ENCODE peak calls at places on chromosome 17, in six cellular contexts. F, D, G, N, A and V are unnamed samples.

GRCh38 chr17:78644259-78644658 is 67.1 kb upstream of the DNAH17 start:
- DNase-seq in F (no peak), D (no peak), G (no peak), N (no peak), A (no peak), V (peak)

GRCh38 chr17:49691086-49691676 is 13.3 kb upstream of the SPOP start:
- DNase-seq in F (no peak), D (peak), G (no peak), N (no peak), A (no peak), V (no peak)

GRCh38 chr17:4986951-4987766 is at the start of gene CAMTA2:
- DNase-seq in F (peak), D (peak), G (peak), N (no peak), A (peak), V (peak)

GRCh38 chr17:55495239-55495638 is 16.0 kb downstream of the SMIM36 start:
- DNase-seq in F (no peak), D (no peak), G (no peak), N (no peak), A (no peak), V (no peak)

GRCh38 chr17:77318491-77319210 is 177.9 kb downstream of the SEC14L1 start:
- DNase-seq in F (peak), D (no peak), G (no peak), N (no peak), A (no peak), V (no peak)

GRCh38 chr17:60145006-60145935 is 4.5 kb upstream of the CA4 start:
- DNase-seq in F (peak), D (no peak), G (no peak), N (no peak), A (no peak), V (peak)

GRCh38 chr17:57567278-57567677 is 177.8 kb downstream of the CCDC182 start:
- DNase-seq in F (no peak), D (no peak), G (no peak), N (no peak), A (no peak), V (no peak)

GRCh38 chr17:48261297-48261880 is 153.8 kb downstream of the SNX11 start:
- DNase-seq in F (peak), D (peak), G (peak), N (no peak), A (peak), V (peak)

GRCh38 chr17:81046770-81047359 is 11.9 kb downstream of the BAIAP2 start:
- DNase-seq in F (no peak), D (no peak), G (no peak), N (no peak), A (no peak), V (no peak)

GRCh38 chr17:64084086-64084939 is 45.6 kb downstream of the ERN1 start:
- DNase-seq in F (peak), D (no peak), G (peak), N (no peak), A (no peak), V (no peak)

GRCh38 chr17:77736721-77737120 is 221.8 kb upstream of the TNRC6C start:
- DNase-seq in F (peak), D (no peak), G (no peak), N (no peak), A (no peak), V (peak)

GRCh38 chr17:8103549-8103948 is 14.8 kb downstream of the ALOXE3 start:
- DNase-seq in F (no peak), D (no peak), G (no peak), N (no peak), A (no peak), V (no peak)

GRCh38 chr17:6482105-6482455 is 37.8 kb downstream of the PIMREG start:
- DNase-seq in F (no peak), D (no peak), G (no peak), N (no peak), A (no peak), V (no peak)

GRCh38 chr17:15157051-15157450 is 108.1 kb downstream of the PMP22 start:
- DNase-seq in F (no peak), D (peak), G (no peak), N (peak), A (no peak), V (no peak)

GRCh38 chr17:57009737-57010445 is 32.0 kb downstream of the SCPEP1 start:
- DNase-seq in F (peak), D (peak), G (peak), N (peak), A (peak), V (peak)

GRCh38 chr17:81583589-81584337 is 31.6 kb upstream of the FAAP100 start:
- DNase-seq in F (no peak), D (no peak), G (no peak), N (no peak), A (no peak), V (no peak)

GRCh38 chr17:31329221-31329620 is 7.8 kb upstream of the EVI2A start:
- DNase-seq in F (no peak), D (no peak), G (no peak), N (no peak), A (no peak), V (no peak)

GRCh38 chr17:27456681-27457404 is 595 bp downstream of the KSR1 start:
- DNase-seq in F (peak), D (peak), G (no peak), N (no peak), A (no peak), V (peak)

GRCh38 chr17:42585353-42585752 is 7.8 kb upstream of the PSMC3IP start:
- DNase-seq in F (no peak), D (no peak), G (no peak), N (no peak), A (no peak), V (no peak)

GRCh38 chr17:39634384-39634871 is 2.5 kb upstream of the STARD3 start:
- DNase-seq in F (peak), D (peak), G (peak), N (no peak), A (peak), V (no peak)

GRCh38 chr17:59572301-59572924 is 7.0 kb downstream of the DHX40 start:
- DNase-seq in F (no peak), D (no peak), G (no peak), N (no peak), A (no peak), V (no peak)

GRCh38 chr17:828761-829160 is 46.6 kb downstream of the MRM3 start:
- DNase-seq in F (no peak), D (no peak), G (no peak), N (no peak), A (no peak), V (no peak)

GRCh38 chr17:51103050-51103449 is 17.6 kb downstream of the SPAG9 start:
- DNase-seq in F (no peak), D (no peak), G (no peak), N (no peak), A (no peak), V (peak)

GRCh38 chr17:43791589-43791988 is 11.4 kb downstream of the CFAP97D1 start:
- DNase-seq in F (peak), D (peak), G (peak), N (peak), A (no peak), V (peak)

GRCh38 chr17:28524476-28525415 is 18.6 kb downstream of the FOXN1 start:
- DNase-seq in F (no peak), D (peak), G (no peak), N (peak), A (peak), V (no peak)

GRCh38 chr17:1484586-1485310 is 7.7 kb downstream of the MYO1C start:
- DNase-seq in F (peak), D (peak), G (peak), N (no peak), A (peak), V (peak)

GRCh38 chr17:73562896-73563295 is 81.3 kb downstream of the SDK2 start:
- DNase-seq in F (no peak), D (peak), G (no peak), N (no peak), A (no peak), V (no peak)

GRCh38 chr17:35795007-35795870 is at the start of gene MMP28:
- DNase-seq in F (peak), D (peak), G (peak), N (no peak), A (no peak), V (peak)